ENCODE peak calls at places on chromosomes 5 and 9, in four cellular contexts. B is SK-N-SH, M is PC-3, P is hepatocyte. R is an unnamed sample.

GRCh38 chr5:35183243-35183955 is 46.9 kb downstream of the PRLR start:
- DNase-seq in B (peak; percentile 31), P (peak; percentile 39), M (peak; percentile 72), R (peak; percentile 15)

GRCh38 chr5:11234501-11234911 is 473.5 kb upstream of the DAP start:
- DNase-seq in B (no peak), P (peak; percentile 21), M (no peak), R (no peak)

GRCh38 chr5:14156611-14157493 is 13.7 kb downstream of the TRIO start:
- DNase-seq in B (peak; percentile 45), P (peak; percentile 55), M (peak; percentile 98), R (no peak)

GRCh38 chr9:16207161-16207560 is 654.3 kb downstream of the CCDC171 start:
- DNase-seq in B (no peak), P (peak; percentile 50), M (no peak), R (peak; percentile 76)

GRCh38 chr9:4883326-4883873 is 90.7 kb downstream of the RCL1 start:
- DNase-seq in M (no peak), B (no peak), P (no peak), R (no peak)

GRCh38 chr5:93607367-93608258 is 24.6 kb downstream of the NR2F1 start:
- DNase-seq in P (peak; percentile 65), B (peak; percentile 64), M (peak; percentile 94), R (peak; percentile 59)

GRCh38 chr5:542693-543311 is 18.6 kb upstream of the SLC9A3 start:
- DNase-seq in M (no peak), P (no peak), B (no peak), R (no peak)

GRCh38 chr5:607541-608285 is 4.4 kb upstream of the CEP72 start:
- DNase-seq in B (no peak), P (no peak), M (no peak), R (peak; percentile 25)

GRCh38 chr9:17018001-17018491 is 116.8 kb upstream of the CNTLN start:
- DNase-seq in B (no peak), M (no peak), P (no peak), R (no peak)

GRCh38 chr9:17725399-17726010 is 146.6 kb downstream of the SH3GL2 start:
- DNase-seq in M (peak; percentile 4), B (no peak), P (no peak), R (no peak)

DNA sequence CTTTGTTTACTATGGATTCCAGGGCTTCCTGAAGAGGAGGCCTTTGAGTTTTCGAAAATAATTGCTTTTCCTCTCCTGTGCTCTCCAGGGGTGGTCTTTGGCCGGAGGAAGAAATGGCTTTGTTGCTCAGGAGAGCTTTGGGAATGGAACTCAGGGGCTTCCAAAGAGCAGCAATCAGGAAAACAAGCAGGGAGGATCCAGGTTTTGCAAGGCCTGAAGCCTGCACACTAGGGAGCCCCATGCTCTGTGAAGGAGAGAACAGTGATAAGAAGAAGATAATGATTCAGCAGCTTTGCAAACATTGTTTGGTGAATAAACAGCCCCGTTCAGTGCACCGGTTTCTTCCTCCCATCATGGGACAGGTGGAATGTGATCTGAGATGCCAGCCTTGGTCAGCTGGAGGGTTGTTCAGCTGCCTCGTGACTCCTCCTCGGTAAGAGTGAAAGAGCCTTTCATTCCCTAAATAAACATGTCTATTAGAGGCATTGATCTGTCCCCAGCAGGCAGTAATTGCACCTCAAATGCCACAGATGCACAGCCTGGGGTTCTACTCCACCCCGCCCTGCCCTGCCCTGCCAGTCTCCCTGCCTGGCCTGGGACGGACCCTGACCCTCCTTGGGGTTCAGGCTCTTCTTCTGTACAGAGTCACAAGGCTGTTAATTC is 11.5 kb upstream of the ALDH1B1 start:
- DNase-seq in B (no peak), M (peak; percentile 54), P (peak; percentile 82), R (no peak)
- TF ChIP-seq EZH2phosphoT487 in B (no peak), M (no peak), P (no peak), R (no peak)

DNA sequence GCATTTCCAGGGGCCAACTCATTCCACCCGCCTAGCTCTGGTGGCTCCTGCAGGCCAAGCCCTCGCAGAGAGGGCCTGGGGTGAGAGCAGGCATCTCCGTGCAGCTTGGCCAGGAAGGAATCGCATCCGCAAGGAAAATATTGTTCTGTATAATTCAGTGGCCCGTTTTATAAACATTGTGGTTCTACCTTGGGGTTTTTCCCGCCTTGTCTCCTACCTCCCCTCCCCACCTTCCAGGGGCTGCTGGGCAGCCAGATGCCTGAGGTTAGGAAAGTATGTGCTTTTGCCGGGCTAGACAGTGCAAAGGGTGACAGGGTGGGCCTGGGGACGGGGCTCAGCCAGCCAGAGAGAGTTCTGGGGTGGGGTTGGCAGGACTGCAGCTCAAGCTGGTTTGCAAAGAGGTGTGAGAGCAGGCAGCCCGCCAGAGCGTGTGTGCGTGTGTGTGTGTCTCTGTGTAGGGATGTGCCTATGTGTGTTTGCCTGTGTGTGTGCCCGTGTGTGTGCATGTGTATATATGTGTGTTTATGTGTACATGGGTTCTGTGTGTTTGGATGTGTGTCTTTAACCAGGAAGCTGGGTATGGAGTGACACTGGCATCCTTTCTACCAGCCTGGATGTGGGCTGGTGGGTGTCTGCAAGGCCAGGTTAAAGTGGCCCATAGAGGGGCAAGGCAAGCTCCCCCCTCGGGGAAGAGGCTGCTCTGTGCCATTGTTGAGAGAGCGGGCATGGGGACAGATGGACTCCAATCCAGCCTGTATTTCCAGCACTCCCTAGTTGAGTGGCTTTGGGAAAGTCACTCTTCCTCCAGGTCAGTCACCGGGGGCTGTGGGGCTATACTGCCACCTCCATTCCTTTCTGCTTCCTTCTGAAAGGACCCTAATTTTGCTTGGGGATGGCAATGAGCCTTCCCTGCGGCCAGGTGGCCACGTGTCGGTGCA is 10.6 kb upstream of the SLC2A6 start:
- DNase-seq in B (no peak), M (no peak), P (no peak), R (no peak)
- TF ChIP-seq EZH2phosphoT487 in B (no peak), M (no peak), P (no peak), R (no peak)

DNA sequence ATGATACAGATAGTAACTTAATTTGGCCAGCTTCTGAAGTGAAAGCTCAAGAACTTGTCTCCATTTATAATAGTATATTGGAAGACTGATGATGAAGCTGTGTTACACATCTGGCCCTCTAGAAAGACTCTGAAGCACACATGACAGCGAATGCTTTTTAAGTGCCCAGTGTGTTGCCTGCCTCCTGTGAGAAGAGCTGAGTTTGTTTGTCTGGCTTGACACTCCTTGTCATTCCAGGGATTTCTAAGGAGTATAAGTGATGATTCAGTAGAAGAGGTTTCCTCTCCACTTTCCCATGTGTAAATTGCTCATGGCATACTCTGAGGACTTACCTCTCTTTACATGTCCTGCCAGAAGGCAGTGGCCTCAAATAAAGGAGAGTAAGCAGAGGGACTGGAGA is 30.4 kb upstream of the LRRTM2 start:
- DNase-seq in P (no peak), B (no peak), M (no peak), R (no peak)
- TF ChIP-seq EZH2phosphoT487 in P (no peak), B (no peak), M (no peak), R (no peak)

GRCh38 chr5:103620851-103621547 is 58.4 kb upstream of the NUDT12 start:
- DNase-seq in P (no peak), B (no peak), M (no peak), R (no peak)
- TF ChIP-seq EZH2phosphoT487 in P (no peak), B (no peak), M (no peak), R (no peak)